ENCODE peak calls at places on chromosomes 5 and 9, in nine cellular contexts. T, W, U, A, H, Q, Y, X and I are unnamed samples. For H3K4me1, the result is how much of the 10 kb centered on the place peaks cover.

GRCh38 chr9:126618590-126619335 is 5.0 kb downstream of the LMX1B start:
- DNase-seq in T (peak), X (no peak), A (no peak), U (no peak), Y (no peak), Q (no peak), W (peak), H (no peak), I (no peak)

GRCh38 chr5:77748160-77748559 is 28.0 kb downstream of the TBCA start:
- DNase-seq in X (no peak), W (no peak), U (no peak), Y (no peak), A (no peak), H (no peak), Q (no peak), T (no peak), I (no peak)

GRCh38 chr5:9170026-9170425 is 375.8 kb downstream of the SEMA5A start:
- DNase-seq in W (no peak), H (no peak), A (no peak), T (no peak), Y (peak), Q (no peak), U (no peak), X (no peak), I (no peak)

GRCh38 chr5:42057254-42057690 is 132.2 kb downstream of the FBXO4 start:
- DNase-seq in U (no peak), W (peak), X (peak), A (no peak), Y (peak), H (no peak), T (no peak), Q (peak), I (peak)

GRCh38 chr5:124581866-124582650 is 164.4 kb downstream of the ZNF608 start:
- DNase-seq in T (no peak), W (no peak), A (no peak), H (no peak), X (no peak), U (no peak), Q (no peak), Y (peak), I (no peak)

GRCh38 chr9:105264380-105264779 is 19.9 kb downstream of the SLC44A1 start:
- DNase-seq in Y (no peak), H (no peak), T (no peak), U (no peak), Q (no peak), X (no peak), A (no peak), W (no peak), I (no peak)

GRCh38 chr5:135072357-135073247 is 38.6 kb upstream of the PITX1 start:
- DNase-seq in A (no peak), Y (no peak), H (no peak), W (peak), T (peak), U (no peak), Q (no peak), X (no peak), I (no peak)

GRCh38 chr5:40502045-40502444 is 177.7 kb upstream of the PTGER4 start:
- DNase-seq in Y (no peak), U (no peak), X (no peak), A (no peak), T (no peak), W (no peak), Q (no peak), H (no peak), I (no peak)

GRCh38 chr5:149404746-149405549 is 25.9 kb upstream of the IL17B start:
- DNase-seq in Y (peak), U (no peak), H (no peak), A (peak), Q (no peak), X (no peak), T (no peak), W (no peak), I (peak)

GRCh38 chr9:69444021-69444420 is 119.0 kb downstream of the ENTREP1 start:
- DNase-seq in A (no peak), W (no peak), U (no peak), Y (peak), Q (no peak), X (no peak), T (no peak), H (no peak), I (no peak)

GRCh38 chr9:4077499-4078102 is 222.3 kb downstream of the GLIS3 start:
- DNase-seq in X (peak), H (peak), W (peak), A (peak), T (peak), U (peak), Y (peak), Q (peak), I (peak)

GRCh38 chr5:33231214-33231710 is 209.5 kb upstream of the TARS1 start:
- DNase-seq in Y (peak), H (no peak), X (no peak), W (no peak), T (no peak), U (no peak), A (no peak), Q (no peak), I (no peak)

GRCh38 chr9:96566401-96567202 is 53.0 kb downstream of the CDC14B start:
- DNase-seq in Y (no peak), H (peak), X (no peak), A (peak), Q (peak), U (peak), T (peak), W (peak), I (peak)

GRCh38 chr5:157045601-157046000 is 13.3 kb downstream of the HAVCR1 start:
- DNase-seq in W (no peak), T (no peak), U (no peak), Y (no peak), Q (no peak), H (no peak), A (no peak), X (no peak), I (no peak)

GRCh38 chr5:176904276-176904675 is 5.1 kb upstream of the HK3 start:
- DNase-seq in Y (no peak), W (no peak), Q (no peak), A (no peak), T (no peak), U (no peak), X (no peak), H (no peak), I (no peak)

GRCh38 chr5:36945687-36946086 is 69.1 kb downstream of the NIPBL start:
- DNase-seq in Q (no peak), T (no peak), A (no peak), U (no peak), Y (no peak), W (no peak), H (no peak), X (no peak), I (no peak)

GRCh38 chr5:75335952-75336624 is 932 bp upstream of the HMGCR start:
- DNase-seq in H (no peak), Y (peak), T (no peak), U (no peak), X (peak), Q (no peak), W (no peak), A (peak), I (peak)

GRCh38 chr9:114006931-114007691 is 71.0 kb downstream of the AMBP start:
- DNase-seq in X (no peak), A (peak), Y (no peak), W (peak), T (no peak), Q (no peak), H (peak), U (no peak), I (peak)

GRCh38 chr5:16528382-16528849 is 62.8 kb upstream of the ZNF622 start:
- DNase-seq in W (no peak), Y (no peak), X (no peak), T (no peak), Q (no peak), U (no peak), H (no peak), A (no peak), I (no peak)

GRCh38 chr9:98807070-98807810 is at the start of gene GALNT12:
- DNase-seq in H (no peak), T (no peak), W (peak), Y (no peak), A (peak), X (no peak), U (no peak), Q (peak), I (no peak)

GRCh38 chr9:101628173-101628572 is 33.4 kb upstream of the PPP3R2 start:
- DNase-seq in U (no peak), Y (peak), W (no peak), Q (no peak), A (no peak), X (no peak), H (no peak), T (no peak), I (no peak)

GRCh38 chr5:37774912-37775483 is 64.8 kb downstream of the GDNF start:
- DNase-seq in H (no peak), A (no peak), T (no peak), Y (peak), Q (no peak), X (no peak), U (no peak), W (no peak), I (no peak)

DNA sequence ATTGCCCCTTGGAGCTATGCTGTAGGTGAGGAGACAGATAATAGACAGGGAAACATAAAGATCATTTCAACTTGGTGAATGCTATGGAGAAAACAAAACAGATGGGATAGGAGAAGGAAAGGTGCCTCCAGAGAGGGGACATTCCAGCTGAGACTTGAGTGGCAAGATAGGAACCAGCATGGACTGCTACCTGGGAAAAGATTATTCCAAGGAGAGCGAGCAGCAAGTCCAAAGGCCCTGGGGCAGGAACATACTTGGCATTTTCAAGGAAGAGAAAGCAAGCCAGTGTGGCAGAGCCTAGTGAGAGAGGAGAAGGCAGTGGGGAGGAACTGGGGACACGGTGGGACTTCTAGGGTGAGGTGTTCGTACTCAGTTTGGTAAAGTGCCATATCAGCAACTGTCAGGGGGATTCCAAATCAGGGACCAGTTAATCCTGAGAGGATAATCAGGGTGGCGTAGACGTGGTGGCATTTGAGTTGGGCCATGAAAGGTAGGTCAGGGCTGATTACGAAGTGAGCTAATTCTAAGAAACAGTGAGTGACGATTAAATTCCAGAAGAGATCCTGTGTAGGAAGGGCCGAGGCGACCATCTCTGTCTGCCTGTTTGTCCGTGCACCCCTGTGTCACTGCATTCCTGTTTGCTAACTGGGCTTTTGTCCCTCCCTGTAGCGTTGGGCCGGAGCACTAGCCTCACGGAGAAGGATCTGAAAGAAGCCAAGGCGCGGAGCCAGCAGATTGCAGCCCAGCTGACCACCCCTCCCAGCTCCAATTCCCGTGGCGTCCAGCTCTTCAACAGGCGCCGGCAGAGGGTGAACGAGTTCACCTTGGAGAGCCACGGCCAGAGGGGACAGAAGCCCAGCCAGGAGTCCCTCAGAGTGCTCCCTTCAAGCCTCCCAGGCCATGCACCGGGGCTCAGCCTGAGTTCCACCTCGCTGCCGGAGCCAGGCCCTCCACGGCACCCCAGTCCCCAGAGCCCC is 7.1 kb downstream of the SYNPO start:
- DNase-seq in W (peak), A (peak), U (peak), T (peak), Y (no peak), Q (no peak), X (no peak), H (peak), I (peak)
- H3K4me1 ChIP-seq in W (under half), A (under half), U (half or more), T (half or more), Y (under half), Q (under half), X (under half), H (under half), I (half or more)

GRCh38 chr9:128127568-128127989 is at the start of gene PTGES2:
- DNase-seq in Q (peak), H (peak), W (peak), Y (peak), X (no peak), A (peak), T (peak), U (peak), I (peak)

GRCh38 chr9:128124873-128125574 is 2.5 kb downstream of the PTGES2 start:
- DNase-seq in W (peak), Q (peak), U (peak), T (peak), Y (peak), H (peak), A (peak), X (no peak), I (peak)

GRCh38 chr9:128123451-128124080 is 4.0 kb downstream of the PTGES2 start:
- DNase-seq in W (peak), Y (no peak), X (no peak), A (peak), T (peak), U (peak), Q (no peak), H (no peak), I (no peak)

GRCh38 chr9:128124451-128124850 is 3.1 kb downstream of the PTGES2 start:
- DNase-seq in H (no peak), U (peak), A (no peak), W (peak), X (no peak), Y (no peak), Q (no peak), T (peak), I (no peak)

DNA sequence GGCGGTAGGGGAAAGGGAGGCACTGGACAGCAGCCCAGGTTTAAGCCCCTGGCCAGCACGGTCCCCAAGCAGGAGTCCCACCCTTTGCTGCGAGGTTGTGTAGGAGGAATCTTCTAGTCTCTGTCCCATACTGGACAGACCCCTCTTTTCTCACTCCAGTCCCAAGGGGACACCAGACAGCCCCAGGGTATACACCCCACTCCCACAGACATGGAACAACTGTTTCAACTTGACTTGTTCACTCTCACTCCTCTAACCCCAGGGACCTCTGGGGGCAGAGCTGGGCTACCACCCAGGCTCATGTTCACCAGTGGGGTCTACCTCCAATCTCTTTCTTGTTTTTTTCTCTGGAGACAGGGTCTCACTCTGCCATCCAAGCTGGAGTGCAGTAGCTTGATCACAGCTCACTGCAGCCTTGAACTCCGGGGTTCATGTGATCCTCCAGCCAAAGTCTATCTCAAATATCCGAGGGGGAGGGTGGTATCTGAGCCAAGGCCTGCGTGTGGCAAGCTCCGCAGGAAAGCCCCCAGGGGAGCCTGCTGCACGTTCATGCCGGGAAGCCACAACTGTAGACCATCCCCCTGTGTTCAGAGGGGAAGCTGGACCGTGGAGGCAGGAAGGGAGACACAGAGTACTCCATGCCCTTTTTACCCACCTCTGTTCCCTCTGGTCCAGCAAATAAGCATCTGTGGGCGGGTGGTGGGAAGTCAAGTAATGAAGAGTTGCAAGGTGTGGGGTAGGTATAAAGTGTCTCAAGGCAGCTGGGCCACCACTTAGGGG is 1.8 kb downstream of the PTGES2 start:
- DNase-seq in Y (no peak), Q (no peak), W (peak), T (peak), H (no peak), U (peak), X (no peak), A (no peak), I (no peak)
- H3K27ac ChIP-seq in Y (no peak), Q (peak), W (no peak), T (no peak), H (no peak), U (no peak), X (no peak), A (peak), I (no peak)

GRCh38 chr5:142902188-142902965 is 132.2 kb downstream of the ARHGAP26 start:
- DNase-seq in A (no peak), T (no peak), X (no peak), W (no peak), U (no peak), Y (no peak), H (no peak), Q (no peak), I (no peak)
- H3K4me1 ChIP-seq in A (under half), T (under half), X (under half), W (under half), U (under half), Y (under half), H (under half), Q (under half), I (under half)

DNA sequence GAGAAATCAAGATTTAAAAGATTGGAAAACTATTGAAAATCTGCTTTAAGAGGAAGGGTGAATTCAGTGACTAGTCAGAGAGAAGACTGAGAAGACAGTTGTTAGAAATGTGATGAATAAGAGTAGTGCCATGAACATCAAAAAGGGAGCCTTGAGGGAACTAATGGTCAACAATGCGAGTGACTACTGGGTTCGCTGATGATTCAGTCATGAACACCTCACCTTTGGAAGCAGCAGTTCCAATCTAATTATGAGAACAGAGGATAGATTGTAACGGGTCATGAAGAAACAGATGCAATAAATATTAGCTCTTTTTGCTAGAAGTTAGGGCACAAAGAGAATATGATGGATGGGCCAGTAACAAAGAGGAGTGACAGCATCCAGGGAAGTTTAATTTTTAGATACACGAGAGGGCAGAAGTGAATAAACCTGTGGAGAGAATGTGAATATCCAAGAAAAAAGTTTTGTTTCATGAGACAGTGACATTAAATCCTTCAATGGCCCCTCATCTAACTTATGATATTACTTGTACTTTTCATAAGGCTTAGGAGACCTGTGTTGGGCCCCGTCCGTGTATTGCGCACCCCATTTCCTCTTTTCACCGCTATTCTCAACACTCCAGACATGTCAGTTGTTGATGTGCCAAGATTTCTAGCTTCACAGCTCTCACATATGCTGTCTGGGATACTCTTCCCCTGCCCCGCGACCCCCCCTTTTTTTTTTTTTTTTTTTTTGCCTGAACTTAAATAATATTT is 23.5 kb upstream of the IFNE start:
- DNase-seq in X (no peak), H (no peak), A (no peak), U (no peak), Y (peak), T (no peak), W (no peak), Q (no peak), I (no peak)
- H3K27ac ChIP-seq in X (peak), H (no peak), A (no peak), U (no peak), Y (no peak), T (no peak), W (no peak), Q (no peak), I (no peak)

DNA sequence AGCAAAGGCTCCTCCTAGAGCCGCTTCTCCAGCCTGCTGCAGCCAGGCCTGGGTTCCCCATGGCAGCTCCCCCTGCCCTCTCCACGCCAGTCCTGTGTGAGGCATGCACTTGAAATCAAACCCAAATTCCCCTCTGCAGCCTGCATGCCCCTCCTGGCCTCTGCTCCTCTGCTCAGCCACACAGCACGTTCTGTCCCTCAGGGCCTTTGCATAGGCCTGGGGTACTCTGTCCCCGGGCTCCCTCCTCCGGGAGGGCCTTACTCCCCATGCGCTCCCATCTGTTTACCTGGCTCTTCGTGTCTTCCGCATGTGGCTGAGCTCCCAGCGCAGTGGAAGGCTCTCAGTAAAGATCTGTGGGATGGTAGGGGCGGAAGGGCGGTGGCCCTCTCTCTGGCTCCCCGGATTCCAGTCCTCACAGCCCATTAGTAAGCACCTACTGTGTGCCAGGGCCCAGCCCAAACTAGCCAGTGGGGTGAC is 203.5 kb upstream of the IER5L start:
- DNase-seq in T (peak), Q (no peak), W (peak), X (no peak), H (no peak), U (no peak), Y (no peak), A (peak), I (no peak)
- H3K4me1 ChIP-seq in T (under half), Q (under half), W (under half), X (under half), H (under half), U (under half), Y (under half), A (under half), I (under half)

GRCh38 chr9:278651-279050 is 64.0 kb downstream of the DOCK8 start:
- DNase-seq in W (no peak), Q (peak), A (no peak), H (no peak), U (no peak), X (no peak), Y (no peak), T (no peak), I (no peak)
- H3K27ac ChIP-seq in W (no peak), Q (peak), A (no peak), H (no peak), U (peak), X (no peak), Y (no peak), T (no peak), I (no peak)